ENCODE peak calls at places on chromosomes 3 and 15, in eight cellular contexts. G, P, S, K, W, U, N and H are unnamed samples.

GRCh38 chr3:126313166-126313565 is 44.0 kb downstream of the KLF15 start:
- DNase-seq in P (no peak), U (no peak), K (no peak), N (no peak), G (no peak), W (no peak), S (no peak), H (no peak)

GRCh38 chr3:143648218-143648617 is 200.1 kb downstream of the SLC9A9 start:
- DNase-seq in W (no peak), U (no peak), K (no peak), S (no peak), P (no peak), G (no peak), N (no peak), H (no peak)

GRCh38 chr3:194987571-194988494 is 283.1 kb downstream of the XXYLT1 start:
- DNase-seq in N (no peak), U (no peak), W (peak), P (no peak), G (no peak), K (no peak), S (no peak), H (no peak)

GRCh38 chr3:176074096-176074495 is 1123.2 kb downstream of the TBL1XR1 start:
- DNase-seq in P (no peak), S (no peak), K (no peak), W (no peak), U (no peak), N (no peak), G (no peak), H (no peak)

GRCh38 chr3:102238362-102238761 is 196.5 kb upstream of the ZPLD1 start:
- DNase-seq in G (no peak), W (no peak), K (no peak), N (no peak), U (no peak), S (no peak), P (no peak), H (no peak)

GRCh38 chr3:123652346-123652984 is 67.6 kb upstream of the HACD2 start:
- DNase-seq in U (peak), N (peak), G (peak), P (no peak), W (peak), S (peak), K (peak), H (peak)

GRCh38 chr3:47365213-47366153 is 15.3 kb upstream of the PTPN23 start:
- DNase-seq in K (peak), G (peak), U (peak), S (no peak), N (no peak), P (no peak), W (no peak), H (no peak)

GRCh38 chr3:115042351-115042750 is 104.7 kb downstream of the ZBTB20 start:
- DNase-seq in P (no peak), W (no peak), G (peak), N (no peak), U (no peak), S (no peak), K (no peak), H (no peak)

GRCh38 chr3:187798126-187798525 is 52.9 kb upstream of the BCL6 start:
- DNase-seq in S (no peak), W (no peak), N (no peak), U (no peak), K (no peak), G (no peak), P (no peak), H (no peak)

GRCh38 chr3:187066228-187066995 is 72.9 kb downstream of the RPL39L start:
- DNase-seq in P (no peak), S (no peak), N (no peak), W (peak), K (no peak), U (peak), G (peak), H (no peak)

GRCh38 chr3:171335559-171335958 is 124.6 kb downstream of the TNIK start:
- DNase-seq in U (no peak), W (no peak), S (no peak), P (no peak), K (no peak), N (no peak), G (no peak), H (no peak)

GRCh38 chr3:125236331-125236903 is 23.9 kb upstream of the SLC12A8 start:
- DNase-seq in G (peak), W (no peak), S (peak), K (no peak), P (no peak), N (peak), U (no peak), H (no peak)

GRCh38 chr3:58350627-58351013 is 17.9 kb downstream of the PXK start:
- DNase-seq in P (no peak), W (no peak), S (no peak), N (no peak), U (peak), K (no peak), G (peak), H (no peak)

GRCh38 chr15:61755461-61755860 is 304.8 kb downstream of the VPS13C start:
- DNase-seq in U (no peak), P (no peak), K (no peak), S (no peak), G (no peak), N (no peak), W (no peak), H (no peak)

GRCh38 chr15:96326551-96327154 is 3.8 kb upstream of the NR2F2 start:
- DNase-seq in U (peak), W (no peak), N (peak), P (no peak), S (peak), K (peak), G (peak), H (no peak)

GRCh38 chr15:78726870-78727551 is 84.3 kb downstream of the ADAMTS7 start:
- DNase-seq in U (peak), P (no peak), G (no peak), S (no peak), K (peak), W (peak), N (no peak), H (no peak)

GRCh38 chr15:45093622-45094357 is 20.2 kb downstream of the DUOX2 start:
- DNase-seq in K (no peak), G (no peak), S (no peak), U (no peak), N (peak), P (no peak), W (no peak), H (no peak)

GRCh38 chr3:143601738-143602480 is 246.4 kb downstream of the SLC9A9 start:
- DNase-seq in U (peak), P (no peak), N (peak), K (peak), W (no peak), S (no peak), G (no peak), H (no peak)

GRCh38 chr3:66622756-66623452 is 122.1 kb upstream of the LRIG1 start:
- DNase-seq in U (no peak), K (no peak), G (no peak), N (no peak), P (no peak), S (no peak), W (no peak), H (no peak)

GRCh38 chr3:39068556-39068955 is 16.7 kb downstream of the WDR48 start:
- DNase-seq in G (no peak), N (no peak), S (no peak), K (no peak), W (no peak), U (no peak), P (no peak), H (no peak)

GRCh38 chr15:66440501-66440900 is 53.8 kb downstream of the MAP2K1 start:
- DNase-seq in P (no peak), K (no peak), S (no peak), N (no peak), U (no peak), G (no peak), W (no peak), H (no peak)